ENCODE peak calls at places on chromosomes 3 and 15, in five cellular contexts. One of them, this sample, is unnamed.

GRCh38 chr15:74835312-74835823 is 7.6 kb downstream of the ULK3 start:
- DNase-seq in IMR-90: peak
- DNase-seq in fibroblast of lung: peak
- DNase-seq in mammary epithelial cell: peak
- DNase-seq in K562: peak
- DNase-seq in this sample: peak

GRCh38 chr3:14137445-14137844 is 12.6 kb downstream of the TMEM43 start:
- DNase-seq in K562: no peak
- DNase-seq in fibroblast of lung: no peak
- DNase-seq in IMR-90: no peak
- DNase-seq in mammary epithelial cell: peak
- DNase-seq in this sample: peak

GRCh38 chr3:126696701-126697267 is 7.3 kb upstream of the CHCHD6 start:
- DNase-seq in IMR-90: no peak
- DNase-seq in K562: no peak
- DNase-seq in fibroblast of lung: no peak
- DNase-seq in mammary epithelial cell: no peak
- DNase-seq in this sample: no peak

GRCh38 chr3:98893740-98894139 is 7.8 kb downstream of the DCBLD2 start:
- DNase-seq in fibroblast of lung: no peak
- DNase-seq in mammary epithelial cell: no peak
- DNase-seq in K562: no peak
- DNase-seq in IMR-90: peak
- DNase-seq in this sample: peak

GRCh38 chr15:90040618-90041017 is 39.5 kb downstream of the ZNF710 start:
- DNase-seq in mammary epithelial cell: no peak
- DNase-seq in fibroblast of lung: no peak
- DNase-seq in K562: no peak
- DNase-seq in IMR-90: no peak
- DNase-seq in this sample: no peak

GRCh38 chr15:36334059-36334458 is 245.4 kb upstream of the CDIN1 start:
- DNase-seq in mammary epithelial cell: peak
- DNase-seq in IMR-90: peak
- DNase-seq in fibroblast of lung: peak
- DNase-seq in K562: no peak
- DNase-seq in this sample: peak

GRCh38 chr3:120823156-120823555 is 80.6 kb downstream of the GTF2E1 start:
- DNase-seq in mammary epithelial cell: no peak
- DNase-seq in fibroblast of lung: no peak
- DNase-seq in IMR-90: peak
- DNase-seq in K562: no peak
- DNase-seq in this sample: peak

GRCh38 chr3:134934933-134935332 is 139.9 kb downstream of the EPHB1 start:
- DNase-seq in K562: no peak
- DNase-seq in mammary epithelial cell: no peak
- DNase-seq in fibroblast of lung: no peak
- DNase-seq in IMR-90: no peak
- DNase-seq in this sample: no peak

GRCh38 chr3:13208706-13209295 is 135.6 kb upstream of the IQSEC1 start:
- DNase-seq in mammary epithelial cell: no peak
- DNase-seq in K562: no peak
- DNase-seq in fibroblast of lung: no peak
- DNase-seq in IMR-90: no peak
- DNase-seq in this sample: no peak

GRCh38 chr3:159616234-159616825 is 372.3 kb upstream of the IL12A start:
- DNase-seq in fibroblast of lung: peak
- DNase-seq in mammary epithelial cell: peak
- DNase-seq in IMR-90: peak
- DNase-seq in K562: no peak
- DNase-seq in this sample: peak

DNA sequence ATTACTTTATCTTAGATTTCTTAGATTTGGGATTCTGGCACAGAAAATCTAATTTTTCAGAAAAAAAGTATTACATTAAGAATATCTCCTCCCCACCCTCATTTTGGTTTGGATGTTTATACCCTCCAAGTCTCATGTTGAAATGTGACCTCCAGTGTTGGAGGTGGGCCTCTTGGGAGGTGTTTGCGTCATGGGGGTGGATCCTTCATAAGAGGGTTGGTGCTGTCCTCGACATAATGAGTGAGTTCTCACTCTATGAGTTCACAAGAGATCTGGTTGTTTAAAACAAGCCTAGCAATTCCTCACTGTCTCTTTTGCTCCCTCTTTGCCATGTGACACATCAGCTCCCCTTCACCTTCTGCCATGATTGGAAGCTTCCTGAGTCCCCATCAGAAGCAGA is 45.6 kb upstream of the WWTR1 start:
- DNase-seq in mammary epithelial cell: no peak
- DNase-seq in IMR-90: peak
- DNase-seq in fibroblast of lung: peak
- DNase-seq in K562: no peak
- DNase-seq in this sample: peak
- H3K27ac ChIP-seq in mammary epithelial cell: no peak
- H3K27ac ChIP-seq in IMR-90: peak
- H3K27ac ChIP-seq in fibroblast of lung: peak
- H3K27ac ChIP-seq in K562: no peak
- H3K27ac ChIP-seq in this sample: peak

GRCh38 chr3:38650248-38650940 is 907 bp upstream of the SCN5A start:
- DNase-seq in IMR-90: no peak
- DNase-seq in mammary epithelial cell: no peak
- DNase-seq in K562: no peak
- DNase-seq in fibroblast of lung: no peak
- DNase-seq in this sample: peak
- H2AFZ ChIP-seq in IMR-90: peak
- H2AFZ ChIP-seq in mammary epithelial cell: peak
- H2AFZ ChIP-seq in K562: peak
- H2AFZ ChIP-seq in fibroblast of lung: no peak
- H2AFZ ChIP-seq in this sample: no peak

DNA sequence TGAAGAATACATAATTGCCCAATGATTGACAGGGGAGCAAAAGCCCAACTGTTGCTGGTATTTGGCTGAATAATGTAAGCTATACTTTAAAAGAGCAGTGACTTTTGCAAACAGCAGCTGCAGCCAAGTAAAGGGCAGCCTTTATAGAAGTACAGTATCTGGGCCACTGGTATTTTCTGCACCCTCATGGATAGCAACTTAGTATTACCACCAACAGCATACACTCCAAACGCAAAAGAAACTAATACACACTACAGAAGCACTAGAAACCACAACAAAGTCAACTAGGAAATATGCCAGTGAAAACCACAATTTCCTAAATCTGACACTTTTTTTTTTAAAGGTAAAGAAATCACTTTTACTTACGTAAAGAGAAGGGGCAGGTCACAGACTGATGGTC is 206.2 kb downstream of the TIGIT start:
- DNase-seq in mammary epithelial cell: peak
- DNase-seq in K562: no peak
- DNase-seq in IMR-90: no peak
- DNase-seq in fibroblast of lung: peak
- DNase-seq in this sample: no peak
- H3K9ac ChIP-seq in mammary epithelial cell: no peak
- H3K9ac ChIP-seq in K562: no peak
- H3K9ac ChIP-seq in IMR-90: no peak
- H3K9ac ChIP-seq in fibroblast of lung: no peak
- H3K9ac ChIP-seq in this sample: no peak

DNA sequence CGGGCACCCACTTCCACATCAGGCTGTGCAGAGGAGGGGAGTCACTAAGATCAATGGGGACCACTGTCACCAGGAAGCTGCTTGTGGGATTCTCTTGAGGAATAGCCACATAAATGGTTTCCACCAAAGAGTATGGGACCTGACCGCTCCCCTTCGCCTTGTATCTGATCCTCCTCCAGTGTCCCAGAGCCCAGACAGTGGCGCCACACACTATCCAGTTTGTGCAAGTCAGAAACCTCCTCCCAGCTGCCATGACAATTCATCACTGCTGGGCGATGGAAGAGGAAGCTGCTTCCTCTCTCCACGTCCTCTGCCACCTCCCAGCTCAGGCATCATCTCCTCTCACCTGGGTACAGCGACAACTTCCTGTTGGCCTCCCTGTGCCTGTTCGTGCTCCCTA is 147.5 kb downstream of the ALDH1A2 start:
- DNase-seq in K562: no peak
- DNase-seq in mammary epithelial cell: no peak
- DNase-seq in fibroblast of lung: no peak
- DNase-seq in IMR-90: no peak
- DNase-seq in this sample: no peak
- H3K27ac ChIP-seq in K562: no peak
- H3K27ac ChIP-seq in mammary epithelial cell: no peak
- H3K27ac ChIP-seq in fibroblast of lung: no peak
- H3K27ac ChIP-seq in IMR-90: no peak
- H3K27ac ChIP-seq in this sample: no peak

GRCh38 chr3:158540066-158540465 is 30.9 kb upstream of the MLF1 start:
- DNase-seq in IMR-90: no peak
- DNase-seq in K562: no peak
- DNase-seq in fibroblast of lung: no peak
- DNase-seq in mammary epithelial cell: no peak
- DNase-seq in this sample: no peak
- H2AFZ ChIP-seq in IMR-90: no peak
- H2AFZ ChIP-seq in K562: peak
- H2AFZ ChIP-seq in fibroblast of lung: peak
- H2AFZ ChIP-seq in mammary epithelial cell: peak
- H2AFZ ChIP-seq in this sample: peak

GRCh38 chr3:194000712-194001111 is 135.2 kb upstream of the HES1 start:
- DNase-seq in K562: no peak
- DNase-seq in fibroblast of lung: no peak
- DNase-seq in IMR-90: no peak
- DNase-seq in mammary epithelial cell: no peak
- DNase-seq in this sample: no peak
- H3K9ac ChIP-seq in K562: no peak
- H3K9ac ChIP-seq in fibroblast of lung: no peak
- H3K9ac ChIP-seq in IMR-90: no peak
- H3K9ac ChIP-seq in mammary epithelial cell: no peak
- H3K9ac ChIP-seq in this sample: no peak

DNA sequence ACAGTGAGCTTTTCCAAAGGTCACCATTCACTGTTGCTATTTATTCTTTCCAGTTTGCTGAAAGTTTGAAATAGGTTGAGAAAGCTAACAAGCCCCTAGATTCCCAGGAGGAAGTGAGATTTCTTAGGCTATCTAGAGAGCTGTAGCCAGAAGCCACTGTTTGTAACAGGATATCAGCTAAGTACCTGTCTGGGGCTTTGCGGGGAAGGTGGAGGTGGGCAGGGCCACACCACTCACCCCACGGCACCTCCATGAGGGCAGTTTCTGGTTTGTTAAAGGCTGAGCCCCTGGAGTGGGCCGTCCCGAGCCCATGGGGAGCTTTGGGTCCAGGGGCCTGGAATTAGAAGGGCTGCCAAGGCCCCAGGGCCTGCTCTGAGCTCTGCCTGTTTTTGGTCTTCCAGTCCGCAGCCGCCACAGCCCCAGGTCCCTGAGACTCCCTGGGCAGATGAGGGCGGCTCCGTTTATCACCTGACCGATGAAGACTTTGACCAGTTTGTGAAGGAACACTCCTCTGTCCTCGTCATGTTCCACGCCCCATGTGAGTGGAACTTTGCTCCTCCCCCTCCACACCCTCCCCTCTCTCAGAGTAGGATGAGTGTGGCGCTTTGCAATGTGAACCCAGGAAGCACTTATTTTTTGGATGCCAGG is 63.4 kb downstream of the PDIA5 start:
- DNase-seq in K562: no peak
- DNase-seq in IMR-90: no peak
- DNase-seq in mammary epithelial cell: no peak
- DNase-seq in fibroblast of lung: no peak
- DNase-seq in this sample: no peak
- H3K27ac ChIP-seq in K562: no peak
- H3K27ac ChIP-seq in IMR-90: no peak
- H3K27ac ChIP-seq in mammary epithelial cell: no peak
- H3K27ac ChIP-seq in fibroblast of lung: no peak
- H3K27ac ChIP-seq in this sample: no peak

GRCh38 chr3:37935756-37936666 is 54.6 kb upstream of the VILL start:
- DNase-seq in fibroblast of lung: peak
- DNase-seq in IMR-90: peak
- DNase-seq in K562: no peak
- DNase-seq in mammary epithelial cell: peak
- DNase-seq in this sample: peak
- H2AFZ ChIP-seq in fibroblast of lung: no peak
- H2AFZ ChIP-seq in IMR-90: no peak
- H2AFZ ChIP-seq in K562: no peak
- H2AFZ ChIP-seq in mammary epithelial cell: no peak
- H2AFZ ChIP-seq in this sample: no peak

GRCh38 chr15:33066584-33066983 is 127.9 kb downstream of the FMN1 start:
- DNase-seq in K562: no peak
- DNase-seq in mammary epithelial cell: no peak
- DNase-seq in IMR-90: no peak
- DNase-seq in fibroblast of lung: no peak
- DNase-seq in this sample: no peak
- H3K9ac ChIP-seq in K562: no peak
- H3K9ac ChIP-seq in mammary epithelial cell: no peak
- H3K9ac ChIP-seq in IMR-90: no peak
- H3K9ac ChIP-seq in fibroblast of lung: no peak
- H3K9ac ChIP-seq in this sample: no peak

GRCh38 chr15:48475600-48476395 is 144.6 kb downstream of the DUT start:
- DNase-seq in mammary epithelial cell: no peak
- DNase-seq in K562: no peak
- DNase-seq in fibroblast of lung: no peak
- DNase-seq in IMR-90: no peak
- DNase-seq in this sample: peak

GRCh38 chr15:48478581-48478980 is 147.4 kb downstream of the DUT start:
- DNase-seq in K562: no peak
- DNase-seq in IMR-90: no peak
- DNase-seq in mammary epithelial cell: no peak
- DNase-seq in fibroblast of lung: no peak
- DNase-seq in this sample: peak

GRCh38 chr15:48481802-48482201 is 150.6 kb downstream of the DUT start:
- DNase-seq in mammary epithelial cell: no peak
- DNase-seq in K562: no peak
- DNase-seq in IMR-90: peak
- DNase-seq in fibroblast of lung: peak
- DNase-seq in this sample: no peak

GRCh38 chr15:48479751-48480150 is 148.5 kb downstream of the DUT start:
- DNase-seq in fibroblast of lung: no peak
- DNase-seq in K562: no peak
- DNase-seq in IMR-90: no peak
- DNase-seq in mammary epithelial cell: no peak
- DNase-seq in this sample: no peak

DNA sequence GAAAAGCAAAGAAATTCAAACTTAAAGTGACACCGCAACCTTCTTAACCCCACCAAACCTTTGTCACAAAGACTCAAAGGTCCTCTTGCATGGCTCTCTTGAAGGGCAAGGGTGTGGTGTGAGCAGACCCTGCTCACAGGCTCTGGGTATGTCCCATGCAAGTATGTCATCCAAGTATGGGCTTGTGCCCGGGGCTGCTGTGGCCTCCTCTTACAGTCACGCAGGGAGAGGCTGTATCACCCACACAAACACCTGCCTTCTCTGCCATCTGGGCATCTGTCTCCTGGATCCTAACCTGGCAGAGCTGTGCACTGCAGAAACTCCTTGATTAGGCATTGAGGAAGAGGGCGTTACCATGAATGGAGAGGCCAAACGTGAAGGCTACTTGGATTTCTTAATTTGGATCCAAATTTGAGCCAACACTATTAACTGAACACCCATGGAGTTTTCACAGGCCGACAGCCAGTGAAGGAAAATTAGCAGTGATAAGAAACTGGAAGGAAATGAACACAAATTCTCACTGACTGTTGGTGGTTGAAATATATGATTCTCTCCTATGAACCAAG is 146.6 kb downstream of the DUT start:
- DNase-seq in fibroblast of lung: no peak
- DNase-seq in K562: no peak
- DNase-seq in IMR-90: no peak
- DNase-seq in mammary epithelial cell: no peak
- DNase-seq in this sample: no peak
- H3K27ac ChIP-seq in fibroblast of lung: no peak
- H3K27ac ChIP-seq in K562: no peak
- H3K27ac ChIP-seq in IMR-90: no peak
- H3K27ac ChIP-seq in mammary epithelial cell: no peak
- H3K27ac ChIP-seq in this sample: peak